ENCODE peak calls at places on chromosomes 6 and 20, in nine cellular contexts. E is iPS-NIHi11, R is NCI-H2171 treated with DMSO at 0.1 percent for 48 hours, J is NAMALWA, U is mesenchymal stem cell, T is substantia nigra, Y is NCI-H1417, H is smooth muscle cell of the brain vasculature, L is foreskin fibroblast. O is an unnamed sample.

GRCh38 chr6:47437592-47437991 is 40.0 kb upstream of the CD2AP start:
- DNase-seq in E (no peak), R (no peak), J (peak), U (no peak), T (no peak), Y (no peak), H (no peak), L (no peak), O (no peak)

GRCh38 chr6:31113861-31114539 is 600 bp upstream of the PSORS1C1 start:
- DNase-seq in E (no peak), R (no peak), J (no peak), U (no peak), T (no peak), Y (no peak), H (peak), L (peak), O (no peak)

GRCh38 chr6:169940554-169941290 is 189.3 kb downstream of the ERMARD start:
- DNase-seq in E (no peak), R (no peak), J (no peak), U (no peak), T (no peak), Y (peak), H (no peak), L (no peak), O (no peak)

GRCh38 chr20:63434599-63435378 is 37.7 kb downstream of the KCNQ2 start:
- DNase-seq in E (peak), R (peak), J (peak), U (peak), T (peak), Y (peak), H (peak), L (peak), O (peak)

GRCh38 chr6:149864578-149865535 is 698 bp upstream of the LRP11 start:
- DNase-seq in E (peak), R (peak), J (peak), U (peak), T (peak), Y (peak), H (no peak), L (peak), O (no peak)

GRCh38 chr6:87152528-87152950 is 2.8 kb upstream of the ZNF292 start:
- DNase-seq in E (no peak), R (no peak), J (no peak), U (no peak), T (peak), Y (peak), H (no peak), L (no peak), O (no peak)

GRCh38 chr6:156998824-156999330 is 221.7 kb downstream of the ARID1B start:
- DNase-seq in E (no peak), R (no peak), J (no peak), U (no peak), T (no peak), Y (no peak), H (no peak), L (no peak), O (no peak)

GRCh38 chr6:167113935-167114910 is 8.7 kb upstream of the CCR6 start:
- DNase-seq in E (no peak), R (no peak), J (peak), U (no peak), T (no peak), Y (no peak), H (no peak), L (no peak), O (no peak)

GRCh38 chr6:91751496-91751895 is 1164.6 kb upstream of the MAP3K7 start:
- DNase-seq in E (no peak), R (no peak), J (no peak), U (no peak), T (peak), Y (peak), H (no peak), L (no peak), O (no peak)

GRCh38 chr6:79436232-79436631 is 101.0 kb downstream of the LCA5 start:
- DNase-seq in E (no peak), R (no peak), J (no peak), U (no peak), T (no peak), Y (no peak), H (no peak), L (peak), O (no peak)

GRCh38 chr6:72140795-72141194 is 254.4 kb downstream of the RIMS1 start:
- DNase-seq in E (peak), R (no peak), J (peak), U (no peak), T (no peak), Y (peak), H (no peak), L (peak), O (peak)

GRCh38 chr6:41527721-41528408 is 18.3 kb upstream of the FOXP4 start:
- DNase-seq in E (peak), R (peak), J (no peak), U (no peak), T (no peak), Y (peak), H (no peak), L (peak), O (peak)

GRCh38 chr20:44010162-44010704 is 95.6 kb downstream of the TOX2 start:
- DNase-seq in E (no peak), R (no peak), J (no peak), U (no peak), T (no peak), Y (peak), H (no peak), L (no peak), O (no peak)

GRCh38 chr20:39398656-39399055 is 436.5 kb downstream of the DHX35 start:
- DNase-seq in E (no peak), R (no peak), J (peak), U (no peak), T (no peak), Y (no peak), H (no peak), L (no peak), O (no peak)

GRCh38 chr6:108902389-108902792 is 54.2 kb downstream of the ARMC2 start:
- DNase-seq in E (no peak), R (no peak), J (peak), U (peak), T (no peak), Y (no peak), H (peak), L (peak), O (no peak)

GRCh38 chr20:62737971-62738881 is 29.6 kb downstream of the NTSR1 start:
- DNase-seq in E (no peak), R (peak), J (no peak), U (no peak), T (no peak), Y (peak), H (no peak), L (no peak), O (no peak)

O was measured in SK-N-MC.